ENCODE peak calls at places on chromosomes 1 and 21, in five cellular contexts. E is right atrium auricular region, M is brain microvascular endothelial cell, X is astrocyte of the spinal cord, T is bronchial epithelial cell. D is an unnamed sample.
A peak's percentile ranks its signal among the peaks of the same experiment; 100 is the strongest.

GRCh38 chr21:31310750-31311149 is 33.3 kb downstream of the TIAM1 start:
- DNase-seq in E (no peak), M (no peak), X (no peak), T (peak; percentile 96), D (no peak)

GRCh38 chr21:42319368-42319767 is 4.2 kb upstream of the TFF3 start:
- DNase-seq in E (peak; percentile 52), M (no peak), X (no peak), T (no peak), D (peak; percentile 69)

GRCh38 chr21:39726133-39726532 is 18.9 kb upstream of the IGSF5 start:
- DNase-seq in E (no peak), M (no peak), X (no peak), T (no peak), D (no peak)

GRCh38 chr21:38249879-38250278 is 6.9 kb upstream of the KCNJ15 start:
- DNase-seq in E (no peak), M (no peak), X (no peak), T (no peak), D (no peak)

GRCh38 chr1:22711591-22712501 is 1.2 kb downstream of the EPHB2 start:
- DNase-seq in E (no peak), M (no peak), X (peak; percentile 38), T (peak; percentile 27), D (peak; percentile 65)

GRCh38 chr1:28973850-28974841 is 59.8 kb downstream of the EPB41 start:
- DNase-seq in E (no peak), M (no peak), X (peak; percentile 44), T (peak; percentile 70), D (no peak)

GRCh38 chr1:40808909-40809308 is 25.3 kb downstream of the KCNQ4 start:
- DNase-seq in E (no peak), M (no peak), X (no peak), T (no peak), D (no peak)

GRCh38 chr1:6459850-6460265 is 6.1 kb downstream of the TNFRSF25 start:
- DNase-seq in E (no peak), M (no peak), X (no peak), T (no peak), D (peak; percentile 61)

GRCh38 chr1:81670286-81670685 is 130.4 kb upstream of the ADGRL2 start:
- DNase-seq in E (peak; percentile 80), M (peak; percentile 98), X (peak; percentile 95), T (peak; percentile 90), D (peak; percentile 76)

GRCh38 chr1:220213381-220213983 is 58.8 kb downstream of the RAB3GAP2 start:
- DNase-seq in E (no peak), M (no peak), X (no peak), T (no peak), D (no peak)

GRCh38 chr1:175630076-175630475 is 113.3 kb downstream of the TNR start:
- DNase-seq in E (no peak), M (no peak), X (no peak), T (no peak), D (no peak)

GRCh38 chr1:1554926-1555915 is 14.8 kb upstream of the TMEM240 start:
- DNase-seq in E (no peak), M (peak; percentile 86), X (peak; percentile 80), T (peak; percentile 62), D (no peak)

GRCh38 chr1:32335619-32335950 is 448 bp downstream of the MARCKSL1 start:
- DNase-seq in E (no peak), M (no peak), X (no peak), T (no peak), D (no peak)

GRCh38 chr1:32334864-32335618 is 992 bp downstream of the MARCKSL1 start:
- DNase-seq in E (no peak), M (no peak), X (no peak), T (no peak), D (peak; percentile 77)

GRCh38 chr1:32333251-32333963 is 2.6 kb downstream of the MARCKSL1 start:
- DNase-seq in E (no peak), M (no peak), X (no peak), T (no peak), D (no peak)

GRCh38 chr1:32335951-32336867 is at the start of gene MARCKSL1:
- DNase-seq in E (peak; percentile 85), M (peak; percentile 34), X (peak; percentile 65), T (peak; percentile 16), D (peak; percentile 88)

DNA sequence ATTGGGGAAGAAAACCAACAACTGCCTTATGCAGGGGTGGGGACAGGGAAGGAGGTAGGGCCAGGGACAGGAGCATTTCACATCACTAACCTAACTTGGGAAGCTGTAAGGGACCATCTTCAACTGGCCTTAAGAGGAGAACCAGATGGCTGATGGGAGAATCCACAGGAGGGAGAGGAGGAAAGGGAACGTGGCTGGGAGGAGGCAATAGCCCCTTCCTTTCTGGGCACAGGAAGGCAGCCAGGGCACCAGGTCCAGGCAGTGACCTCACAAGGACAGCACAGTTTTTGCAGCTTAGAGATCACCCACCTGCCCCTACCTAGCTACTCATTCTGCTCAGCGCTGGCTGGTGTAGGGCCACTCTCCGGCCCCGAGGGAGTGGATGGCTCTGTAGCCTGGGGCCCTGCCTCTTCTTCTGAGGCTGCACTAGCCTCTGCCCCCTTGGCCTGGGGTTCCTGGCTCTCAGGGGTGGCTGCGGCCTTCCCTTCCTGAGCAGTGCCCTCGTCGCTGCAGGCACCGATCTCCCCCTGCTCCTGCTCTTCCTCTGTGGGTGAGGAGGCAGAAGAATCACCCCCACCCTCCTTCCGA is 1.7 kb downstream of the MARCKSL1 start:
- DNase-seq in E (no peak), M (no peak), X (no peak), T (no peak), D (no peak)
- H3K4me3 ChIP-seq in E (peak overlapping the region; percentile 68), M (peak overlapping the region; percentile 73), X (peak overlapping the region; percentile 69), T (no peak overlapping the region), D (peak overlapping the region; percentile 65)

DNA sequence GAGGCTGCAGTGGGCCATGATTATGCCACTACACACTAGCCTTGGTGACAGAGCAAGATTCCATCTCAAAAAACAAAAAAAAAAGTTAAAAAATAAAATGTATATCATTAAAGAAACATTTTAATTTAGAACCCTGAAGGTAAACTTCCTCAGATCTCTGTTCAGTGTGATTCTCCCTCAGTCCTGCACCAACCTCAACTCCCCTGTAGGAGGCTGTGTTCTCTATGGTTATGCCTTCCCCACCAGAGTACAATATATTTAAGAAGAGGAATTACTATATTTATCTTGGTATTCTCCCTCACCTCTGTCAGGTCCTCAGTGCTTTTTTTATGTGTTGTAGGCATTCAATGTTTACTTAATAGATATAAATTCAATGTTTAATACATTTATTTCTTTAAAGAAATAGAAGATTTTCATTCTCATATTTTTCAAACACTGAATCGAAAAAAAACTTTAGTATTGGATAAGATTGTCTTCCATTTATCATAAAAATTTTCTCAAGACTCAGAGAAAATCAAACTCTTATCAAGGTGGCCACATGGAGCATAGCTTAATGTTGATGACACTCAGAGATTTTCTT is 4.8 kb upstream of the LRRC8B start:
- DNase-seq in E (no peak), M (peak; percentile 31), X (peak; percentile 43), T (peak; percentile 56), D (peak; percentile 66)
- TF ChIP-seq CTCF in E (peak; percentile 18), M (peak; percentile 79), X (peak; percentile 75), T (peak; percentile 51), D (peak; percentile 36)

GRCh38 chr1:241357366-241358305 is 631 bp upstream of the RGS7 start:
- DNase-seq in E (no peak), M (no peak), X (peak; percentile 0), T (peak; percentile 18), D (no peak)
- H3K4me3 ChIP-seq in E (peak overlapping the region; percentile 53), M (peak overlapping the region; percentile 61), X (peak overlapping the region; percentile 40), T (peak overlapping the region; percentile 20), D (peak overlapping the region; percentile 45)

GRCh38 chr1:66331641-66332523 is 202.1 kb upstream of the SGIP1 start:
- DNase-seq in E (peak; percentile 84), M (peak; percentile 83), X (peak; percentile 88), T (peak; percentile 75), D (peak; percentile 51)
- TF ChIP-seq CTCF in E (no peak), M (peak; percentile 65), X (peak; percentile 19), T (peak; percentile 13), D (peak; percentile 35)

GRCh38 chr1:53486395-53487026 is 27.3 kb downstream of the DMRTB1 start:
- DNase-seq in E (no peak), M (no peak), X (no peak), T (no peak), D (no peak)

GRCh38 chr1:53483656-53484055 is 24.5 kb downstream of the DMRTB1 start:
- DNase-seq in E (no peak), M (no peak), X (no peak), T (no peak), D (no peak)

GRCh38 chr1:53483170-53483569 is 24.0 kb downstream of the DMRTB1 start:
- DNase-seq in E (no peak), M (no peak), X (no peak), T (no peak), D (no peak)

GRCh38 chr1:53484705-53485477 is 25.7 kb downstream of the DMRTB1 start:
- DNase-seq in E (no peak), M (no peak), X (no peak), T (no peak), D (no peak)

DNA sequence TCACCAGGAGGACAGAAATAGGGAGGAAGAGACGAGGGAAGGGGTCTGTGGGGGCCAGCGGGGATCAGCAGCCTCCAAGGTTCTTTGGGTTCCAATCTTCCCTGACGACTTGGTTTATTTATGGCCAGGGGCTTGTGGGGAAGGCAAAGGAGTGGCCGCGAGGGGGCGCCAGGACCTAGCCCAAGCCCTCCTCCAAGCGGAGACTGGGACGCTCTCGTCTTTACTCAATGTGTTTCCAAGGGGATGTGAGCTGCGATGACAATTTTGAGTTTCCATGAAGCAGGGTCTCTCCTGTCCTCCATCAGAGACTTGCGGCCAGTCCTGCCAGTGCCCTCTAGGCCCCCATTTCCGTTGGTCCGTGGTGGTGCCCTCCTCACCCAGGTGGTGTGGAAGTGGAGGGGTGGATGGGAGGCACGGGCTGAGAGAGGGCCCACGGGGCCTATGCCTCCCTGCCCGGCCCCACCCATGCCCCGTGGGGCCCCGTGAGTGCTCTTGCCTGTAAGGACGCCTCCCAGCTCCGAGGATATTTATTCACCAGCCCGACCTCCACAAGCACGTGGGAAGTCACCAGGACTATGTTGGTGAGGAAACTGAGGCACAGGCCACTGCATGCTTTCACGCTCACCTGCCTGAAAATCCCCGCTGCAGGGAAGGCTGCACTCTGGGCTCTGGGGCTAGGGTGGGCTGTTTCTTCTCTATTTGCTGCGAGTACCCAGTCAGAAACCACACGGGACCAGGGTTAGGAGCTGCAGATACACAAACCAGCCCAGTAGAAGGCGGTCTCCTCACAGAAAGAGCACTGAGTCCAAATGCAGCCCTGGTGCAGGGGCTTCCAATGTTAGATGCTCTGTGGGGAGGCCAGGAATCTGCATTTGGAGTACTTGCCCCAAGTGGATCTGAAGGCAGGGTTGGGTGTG is 26.5 kb downstream of the DMRTB1 start:
- DNase-seq in E (peak; percentile 79), M (peak; percentile 80), X (peak; percentile 79), T (peak; percentile 50), D (peak; percentile 80)
- H3K4me3 ChIP-seq in E (no peak overlapping the region), M (no peak overlapping the region), X (no peak overlapping the region), T (no peak overlapping the region), D (no peak overlapping the region)

GRCh38 chr1:203593723-203594122 is 32.9 kb upstream of the ATP2B4 start:
- DNase-seq in E (no peak), M (no peak), X (no peak), T (peak; percentile 62), D (peak; percentile 67)
- TF ChIP-seq CTCF in E (no peak), M (peak; percentile 45), X (peak; percentile 37), T (peak; percentile 47), D (peak; percentile 55)

GRCh38 chr1:230425252-230426061 is 675 bp downstream of the PGBD5 start:
- DNase-seq in E (no peak), M (no peak), X (no peak), T (no peak), D (no peak)
- H3K4me3 ChIP-seq in E (peak overlapping the region; percentile 56), M (peak overlapping the region; percentile 38), X (no peak overlapping the region), T (no peak overlapping the region), D (peak overlapping the region; percentile 29)

D was measured in Peyer's patch.